ENCODE peak calls at places on chromosomes 4 and X, in four cellular contexts. Q is NAMALWA, M is GM04504, I is kidney tubule cell. A is an unnamed sample.

GRCh38 chr4:163157157-163157556 is 9.5 kb downstream of the NAF1 start:
- DNase-seq in Q (no peak), M (no peak), I (peak), A (no peak)

GRCh38 chrX:131577433-131577832 is 33.6 kb downstream of the OR13H1 start:
- DNase-seq in I (no peak), Q (no peak), M (no peak), A (no peak)

GRCh38 chr4:56908206-56909082 is 744 bp downstream of the REST start:
- DNase-seq in Q (peak), M (peak), I (peak), A (peak)

GRCh38 chr4:1619151-1619672 is 64.9 kb downstream of the FAM53A start:
- DNase-seq in M (no peak), Q (no peak), I (no peak), A (no peak)

GRCh38 chr4:141575884-141576283 is 60.5 kb upstream of the IL15 start:
- DNase-seq in Q (no peak), M (peak), I (no peak), A (no peak)

GRCh38 chrX:17564689-17565409 is 172.4 kb upstream of the SCML1 start:
- DNase-seq in Q (no peak), M (no peak), I (peak), A (peak)

GRCh38 chr4:110091426-110091825 is 107.0 kb downstream of the ELOVL6 start:
- DNase-seq in M (no peak), Q (no peak), I (peak), A (peak)

GRCh38 chr4:118586357-118586790 is 98.8 kb upstream of the METTL14 start:
- DNase-seq in M (no peak), Q (no peak), I (no peak), A (no peak)

GRCh38 chr4:3791256-3791655 is 25.1 kb downstream of the ADRA2C start:
- DNase-seq in I (no peak), M (no peak), Q (no peak), A (no peak)

GRCh38 chr4:159446266-159446976 is 343.5 kb downstream of the RAPGEF2 start:
- DNase-seq in Q (peak), M (peak), I (peak), A (peak)

GRCh38 chrX:134721766-134722532 is 63.7 kb upstream of the PLAC1 start:
- DNase-seq in Q (no peak), M (no peak), I (no peak), A (no peak)

GRCh38 chr4:87219648-87220093 is 747 bp downstream of the KLHL8 start:
- DNase-seq in Q (peak), M (no peak), I (peak), A (peak)

GRCh38 chr4:7641712-7642111 is 207.0 kb upstream of the PSAPL1 start:
- DNase-seq in M (no peak), I (no peak), Q (no peak), A (no peak)

GRCh38 chr4:5708171-5708828 is at the start of gene EVC2:
- DNase-seq in M (peak), I (peak), Q (no peak), A (no peak)

GRCh38 chrX:13005671-13006473 is 31.0 kb downstream of the TMSB4X start:
- DNase-seq in I (no peak), M (no peak), Q (peak), A (no peak)

GRCh38 chrX:99549381-99549780 is 860.7 kb downstream of the PCDH19 start:
- DNase-seq in Q (no peak), M (no peak), I (no peak), A (no peak)

GRCh38 chrX:56726609-56727008 is 2.4 kb upstream of the NBDY start:
- DNase-seq in M (no peak), Q (peak), I (peak), A (peak)

GRCh38 chr4:37381040-37381668 is 136.6 kb downstream of the NWD2 start:
- DNase-seq in Q (no peak), M (no peak), I (peak), A (no peak)

GRCh38 chrX:14936561-14936960 is 63.3 kb downstream of the MOSPD2 start:
- DNase-seq in I (peak), Q (no peak), M (peak), A (peak)

GRCh38 chrX:38880460-38880859 is 79.2 kb downstream of the MID1IP1 start:
- DNase-seq in M (no peak), Q (peak), I (peak), A (no peak)

GRCh38 chr4:108171541-108172230 is 3.0 kb upstream of the LEF1 start:
- DNase-seq in I (no peak), M (no peak), Q (no peak), A (no peak)

GRCh38 chr4:150136036-150136435 is 57.8 kb downstream of the DCLK2 start:
- DNase-seq in I (peak), M (no peak), Q (no peak), A (no peak)

GRCh38 chrX:39900788-39901170 is 197.0 kb downstream of the BCOR start:
- DNase-seq in M (no peak), I (no peak), Q (no peak), A (no peak)

GRCh38 chr4:185383451-185383850 is 12.3 kb downstream of the LRP2BP start:
- DNase-seq in I (peak), Q (no peak), M (no peak), A (no peak)

GRCh38 chrX:107659286-107659685 is 31.0 kb downstream of the PRPS1 start:
- DNase-seq in I (no peak), M (no peak), Q (no peak), A (no peak)

GRCh38 chr4:26226978-26227377 is 93.8 kb upstream of the RBPJ start:
- DNase-seq in I (peak), M (no peak), Q (no peak), A (no peak)

GRCh38 chr4:1756079-1756478 is 34.8 kb downstream of the TACC3 start:
- DNase-seq in I (no peak), Q (no peak), M (no peak), A (no peak)

GRCh38 chr4:162485486-162485885 is 321.7 kb upstream of the FSTL5 start:
- DNase-seq in Q (no peak), I (peak), M (no peak), A (peak)

GRCh38 chrX:109902665-109903064 is 100.2 kb upstream of the TMEM164 start:
- DNase-seq in I (peak), M (no peak), Q (no peak), A (peak)

GRCh38 chrX:113586281-113586898 is 745.8 kb upstream of the AMOT start:
- DNase-seq in Q (no peak), I (no peak), M (no peak), A (no peak)

GRCh38 chr4:14700544-14700943 is 301.7 kb upstream of the CPEB2 start:
- DNase-seq in Q (no peak), M (no peak), I (no peak), A (no peak)

GRCh38 chr4:89101256-89102161 is 9.8 kb upstream of the TIGD2 start:
- DNase-seq in Q (no peak), I (peak), M (no peak), A (no peak)

GRCh38 chrX:152177052-152177451 is 38.7 kb upstream of the MAGEA10 start:
- DNase-seq in M (no peak), Q (no peak), I (no peak), A (no peak)

A was measured in ACHN.